ENCODE peak calls at places on chromosomes 11 and 22, in five cellular contexts. K is PC-3, D is endothelial cell, V is lower lobe of right lung, O is dorsolateral prefrontal cortex. F is an unnamed sample.

GRCh38 chr11:121512468-121513465 is 60.0 kb upstream of the SORL1-AS1 start:
- DNase-seq in V (no peak), K (no peak), O (no peak), D (no peak), F (no peak)

GRCh38 chr22:42229455-42230149 is 40.9 kb downstream of the TCF20 start:
- DNase-seq in K (no peak), D (no peak), O (no peak), V (no peak), F (no peak)

GRCh38 chr22:24728790-24729637 is 45.5 kb downstream of the PIWIL3 start:
- DNase-seq in D (peak; percentile 33), V (no peak), O (no peak), K (no peak), F (no peak)

GRCh38 chr22:49642331-49642730 is 185.3 kb downstream of the BRD1 start:
- DNase-seq in K (peak; percentile 12), D (no peak), O (no peak), V (no peak), F (no peak)

GRCh38 chr11:77346906-77347603 is 45.6 kb upstream of the GDPD4 start:
- DNase-seq in O (no peak), V (no peak), D (no peak), K (no peak), F (no peak)

GRCh38 chr11:17273668-17274321 is 2.7 kb upstream of the NUCB2 start:
- DNase-seq in K (no peak), D (no peak), V (no peak), O (no peak), F (peak; percentile 75)

GRCh38 chr22:33837806-33838205 is 82.5 kb downstream of the LARGE1 start:
- DNase-seq in D (no peak), V (no peak), K (no peak), O (no peak), F (no peak)

GRCh38 chr11:118622376-118623290 is 15.2 kb downstream of the PHLDB1 start:
- DNase-seq in D (no peak), V (peak; percentile 62), O (peak; percentile 73), K (peak; percentile 94), F (no peak)

GRCh38 chr11:65502274-65502851 is 3.5 kb downstream of the MALAT1 start:
- DNase-seq in D (no peak), O (no peak), K (no peak), V (no peak), F (no peak)

GRCh38 chr11:45423475-45424081 is 137.4 kb upstream of the SYT13 start:
- DNase-seq in O (no peak), K (no peak), V (no peak), D (no peak), F (no peak)

DNA sequence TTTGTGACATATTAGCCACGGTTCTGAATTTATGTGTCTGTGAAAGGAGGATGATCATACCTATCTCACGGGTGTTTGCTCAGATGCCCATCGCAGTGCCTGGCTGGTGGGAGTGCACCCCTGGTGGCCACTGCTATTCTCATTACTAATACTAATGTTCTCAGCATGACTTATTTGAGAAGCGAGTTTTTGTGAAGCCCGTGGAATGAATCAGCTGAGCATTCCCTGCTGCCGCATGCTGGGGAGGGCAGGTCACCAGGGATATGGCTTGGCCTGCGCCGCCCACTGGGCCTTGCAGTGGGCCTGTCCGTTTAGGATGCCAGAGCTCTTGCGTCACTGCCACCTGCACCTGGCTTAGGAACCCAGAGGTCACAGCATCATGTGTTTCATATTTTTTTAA is 16.8 kb downstream of the CTTN start:
- DNase-seq in D (no peak), V (no peak), O (no peak), K (peak; percentile 15), F (no peak)
- TF ChIP-seq CTCF in D (no peak), V (no peak), O (no peak), K (peak; percentile 54), F (peak; percentile 14)

DNA sequence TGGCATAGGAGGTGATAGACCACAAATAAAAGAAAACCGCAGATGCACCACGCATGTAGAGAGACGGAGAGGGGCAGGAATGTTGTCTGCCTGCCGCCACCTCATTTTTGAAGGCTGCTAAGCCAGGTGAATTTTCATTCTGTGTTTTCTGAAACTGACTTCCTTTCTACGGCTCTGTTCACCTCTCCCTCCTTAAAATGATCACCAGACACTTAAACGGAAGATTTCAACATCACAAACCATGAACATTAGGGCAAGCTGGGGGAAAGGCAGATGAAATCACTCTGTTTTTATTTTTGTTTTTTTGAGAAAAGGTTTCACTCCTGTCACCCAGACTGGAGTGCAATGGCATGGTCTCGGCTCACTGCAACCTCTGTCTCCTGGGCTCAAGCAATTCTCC is 232.4 kb downstream of the MIAT start:
- DNase-seq in V (no peak), D (no peak), O (no peak), K (no peak), F (no peak)
- TF ChIP-seq CTCF in V (no peak), D (no peak), O (no peak), K (no peak), F (no peak)

GRCh38 chr22:43515902-43516301 is 104.1 kb downstream of the MPPED1 start:
- DNase-seq in K (no peak), D (peak; percentile 15), O (no peak), V (peak; percentile 22), F (no peak)
- TF ChIP-seq CTCF in K (no peak), D (no peak), O (no peak), V (no peak), F (no peak)

DNA sequence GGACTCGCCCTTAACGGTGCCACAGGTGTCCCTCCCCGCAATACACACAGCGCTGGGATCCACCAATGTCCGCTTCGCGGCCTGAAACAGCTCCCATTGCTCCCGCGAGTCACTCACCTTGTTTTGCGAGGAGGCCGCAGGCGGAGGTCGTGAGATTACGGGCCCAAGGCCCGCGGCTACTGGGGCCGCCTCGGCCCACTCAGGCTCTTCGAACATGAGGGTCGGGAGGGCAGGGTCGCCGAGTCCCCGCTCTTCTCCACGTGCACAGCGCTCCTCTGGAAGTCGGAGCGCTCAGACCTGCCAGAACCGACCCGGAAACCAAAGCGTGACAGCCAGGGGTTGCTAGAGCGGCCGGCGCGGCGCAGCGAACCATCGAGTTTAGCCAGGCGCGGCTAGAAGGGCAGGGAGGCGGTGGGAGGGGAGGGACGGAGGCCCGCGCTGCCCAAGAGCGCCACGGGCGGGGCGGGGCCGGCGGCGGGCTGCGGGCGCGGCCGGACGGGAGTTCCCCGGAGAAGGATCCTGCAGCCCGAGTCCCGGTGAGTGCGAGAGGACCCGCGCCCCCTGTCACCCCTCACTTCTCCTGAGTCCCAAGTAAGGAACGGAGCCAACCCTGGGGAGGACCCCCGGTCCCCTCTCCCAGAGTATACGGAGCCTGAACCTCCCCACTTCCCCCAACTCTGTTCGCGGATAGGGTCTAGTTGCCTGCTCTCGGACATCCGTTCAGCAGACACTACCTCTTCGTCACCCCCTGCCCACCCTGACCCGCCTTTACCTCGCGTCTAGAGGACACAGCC is at the start of the genes ILK and RRP8:
- DNase-seq in D (peak; percentile 92), K (peak; percentile 89), O (peak; percentile 94), V (peak; percentile 95), F (peak; percentile 86)
- TF ChIP-seq CTCF in D (no peak), K (no peak), O (peak; percentile 48), V (peak; percentile 27), F (no peak)

GRCh38 chr22:22348127-22348814 is 103.7 kb downstream of the VPREB1 start:
- DNase-seq in D (peak; percentile 30), V (no peak), K (peak; percentile 12), O (no peak), F (no peak)
- TF ChIP-seq CTCF in D (no peak), V (no peak), K (peak; percentile 35), O (peak; percentile 33), F (no peak)

DNA sequence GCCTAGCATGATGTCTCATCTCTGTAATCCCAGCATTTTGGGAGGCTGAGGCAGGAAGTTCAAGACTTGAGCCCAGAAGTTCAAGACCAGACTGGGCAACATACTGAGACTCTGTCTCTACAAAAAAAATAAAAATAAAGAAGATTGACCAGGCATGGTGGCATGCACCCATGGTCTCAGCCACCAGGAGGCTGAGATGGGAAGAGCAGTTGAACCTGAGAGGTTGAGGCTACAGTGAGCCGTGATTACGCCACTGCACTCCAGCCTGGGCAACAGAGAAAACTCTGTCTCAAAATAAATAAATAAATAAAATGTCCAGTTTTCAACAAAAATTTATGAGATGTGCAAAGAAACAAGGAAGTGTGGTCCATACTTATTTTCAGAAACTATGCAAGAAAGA is 28.3 kb downstream of the EFCAB6 start:
- DNase-seq in O (no peak), V (no peak), K (peak; percentile 2), D (no peak), F (no peak)
- TF ChIP-seq CTCF in O (no peak), V (no peak), K (peak; percentile 31), D (peak; percentile 28), F (no peak)

DNA sequence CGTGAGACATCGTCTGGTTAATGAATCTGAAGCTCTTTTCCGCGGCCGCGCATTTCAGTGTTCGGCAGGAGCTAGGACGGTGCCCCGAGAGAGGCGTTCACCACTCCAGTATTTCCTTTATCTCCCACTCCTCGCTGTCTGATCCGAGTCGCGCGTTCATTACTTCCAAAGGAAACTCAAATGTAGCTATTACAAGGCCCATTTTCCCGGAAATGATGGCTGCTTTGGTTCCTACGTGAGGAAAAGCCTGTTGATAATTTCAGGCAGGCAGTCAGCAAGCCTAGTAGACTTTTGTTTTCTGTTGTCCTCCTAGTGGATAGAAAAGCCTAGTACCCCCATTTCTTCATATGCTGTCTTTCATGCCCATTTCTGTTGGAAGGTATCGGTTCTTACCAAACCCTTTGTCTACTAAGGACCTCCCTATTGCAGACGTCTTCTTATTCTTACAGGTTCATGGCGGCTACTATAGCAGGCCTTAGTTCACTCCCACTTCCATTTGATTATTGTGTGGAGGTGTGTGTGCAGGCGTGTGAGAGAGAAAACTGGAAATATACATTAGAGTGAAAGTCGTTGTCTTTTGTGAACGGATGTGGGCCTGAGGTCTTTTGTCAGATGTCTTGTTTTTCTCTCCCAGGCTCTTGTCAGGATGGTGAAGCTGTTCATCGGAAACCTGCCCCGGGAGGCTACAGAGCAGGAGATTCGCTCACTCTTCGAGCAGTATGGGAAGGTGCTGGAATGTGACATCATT is 737 bp downstream of the RBM4 start:
- DNase-seq in K (peak; percentile 41), D (peak; percentile 20), V (no peak), O (peak; percentile 19), F (no peak)
- TF ChIP-seq CTCF in K (no peak), D (no peak), V (no peak), O (no peak), F (no peak)

GRCh38 chr22:37492428-37493344 is 6.5 kb upstream of the MFNG start:
- DNase-seq in K (peak; percentile 54), O (no peak), D (peak; percentile 60), V (peak; percentile 64), F (peak; percentile 77)
- TF ChIP-seq CTCF in K (peak; percentile 59), O (peak; percentile 23), D (peak; percentile 42), V (peak; percentile 35), F (peak; percentile 65)